ENCODE peak calls at places on chromosomes 5 and 9, in eight cellular contexts. One of them, this sample, is unnamed.

GRCh38 chr5:160693831-160694473 is 158.1 kb downstream of the ATP10B start:
- DNase-seq in WERI-Rb-1: no peak
- DNase-seq in heart right ventricle: no peak
- DNase-seq in astrocyte: no peak
- DNase-seq in cardiac muscle cell: no peak
- DNase-seq in mammary epithelial cell: peak; percentile 25
- DNase-seq in lower lobe of right lung: no peak
- DNase-seq in CD4-positive, CD25-positive, alpha-beta regulatory T cell: no peak
- DNase-seq in this sample: no peak

GRCh38 chr5:123155511-123155923 is 66.5 kb downstream of the PRDM6 start:
- DNase-seq in WERI-Rb-1: no peak
- DNase-seq in heart right ventricle: no peak
- DNase-seq in astrocyte: peak; percentile 8
- DNase-seq in cardiac muscle cell: no peak
- DNase-seq in mammary epithelial cell: no peak
- DNase-seq in lower lobe of right lung: no peak
- DNase-seq in CD4-positive, CD25-positive, alpha-beta regulatory T cell: no peak
- DNase-seq in this sample: no peak

GRCh38 chr5:81633471-81633870 is 117.4 kb downstream of the SSBP2 start:
- DNase-seq in WERI-Rb-1: no peak
- DNase-seq in heart right ventricle: no peak
- DNase-seq in astrocyte: no peak
- DNase-seq in cardiac muscle cell: no peak
- DNase-seq in mammary epithelial cell: no peak
- DNase-seq in lower lobe of right lung: no peak
- DNase-seq in CD4-positive, CD25-positive, alpha-beta regulatory T cell: no peak
- DNase-seq in this sample: no peak

GRCh38 chr5:181160144-181160754 is 12.9 kb downstream of the OR2V2 start:
- DNase-seq in WERI-Rb-1: peak; percentile 53
- DNase-seq in heart right ventricle: peak; percentile 42
- DNase-seq in astrocyte: peak; percentile 43
- DNase-seq in cardiac muscle cell: peak; percentile 54
- DNase-seq in mammary epithelial cell: peak; percentile 32
- DNase-seq in lower lobe of right lung: no peak
- DNase-seq in CD4-positive, CD25-positive, alpha-beta regulatory T cell: peak; percentile 85
- DNase-seq in this sample: peak; percentile 82

GRCh38 chr5:66608501-66608900 is 12.3 kb downstream of the MAST4 start:
- DNase-seq in WERI-Rb-1: no peak
- DNase-seq in heart right ventricle: no peak
- DNase-seq in astrocyte: no peak
- DNase-seq in cardiac muscle cell: no peak
- DNase-seq in mammary epithelial cell: no peak
- DNase-seq in lower lobe of right lung: no peak
- DNase-seq in CD4-positive, CD25-positive, alpha-beta regulatory T cell: no peak
- DNase-seq in this sample: no peak

GRCh38 chr5:41559184-41559583 is 48.8 kb upstream of the PLCXD3 start:
- DNase-seq in WERI-Rb-1: no peak
- DNase-seq in heart right ventricle: no peak
- DNase-seq in astrocyte: no peak
- DNase-seq in cardiac muscle cell: no peak
- DNase-seq in mammary epithelial cell: no peak
- DNase-seq in lower lobe of right lung: no peak
- DNase-seq in CD4-positive, CD25-positive, alpha-beta regulatory T cell: no peak
- DNase-seq in this sample: no peak

GRCh38 chr5:41410307-41410706 is 100.1 kb downstream of the PLCXD3 start:
- DNase-seq in WERI-Rb-1: no peak
- DNase-seq in heart right ventricle: no peak
- DNase-seq in astrocyte: no peak
- DNase-seq in cardiac muscle cell: peak; percentile 41
- DNase-seq in mammary epithelial cell: no peak
- DNase-seq in lower lobe of right lung: no peak
- DNase-seq in CD4-positive, CD25-positive, alpha-beta regulatory T cell: no peak
- DNase-seq in this sample: no peak

GRCh38 chr9:7710686-7711085 is 88.9 kb downstream of the DMAC1 start:
- DNase-seq in WERI-Rb-1: no peak
- DNase-seq in heart right ventricle: no peak
- DNase-seq in astrocyte: no peak
- DNase-seq in cardiac muscle cell: no peak
- DNase-seq in mammary epithelial cell: no peak
- DNase-seq in lower lobe of right lung: no peak
- DNase-seq in CD4-positive, CD25-positive, alpha-beta regulatory T cell: no peak
- DNase-seq in this sample: no peak

GRCh38 chr9:92406506-92406905 is 2.1 kb upstream of the OGN start:
- DNase-seq in WERI-Rb-1: no peak
- DNase-seq in heart right ventricle: no peak
- DNase-seq in astrocyte: peak; percentile 49
- DNase-seq in cardiac muscle cell: peak; percentile 54
- DNase-seq in mammary epithelial cell: no peak
- DNase-seq in lower lobe of right lung: no peak
- DNase-seq in CD4-positive, CD25-positive, alpha-beta regulatory T cell: peak; percentile 3
- DNase-seq in this sample: no peak

GRCh38 chr9:114532561-114533237 is 27.4 kb upstream of the WHRN start:
- DNase-seq in WERI-Rb-1: no peak
- DNase-seq in heart right ventricle: no peak
- DNase-seq in astrocyte: peak; percentile 41
- DNase-seq in cardiac muscle cell: no peak
- DNase-seq in mammary epithelial cell: no peak
- DNase-seq in lower lobe of right lung: no peak
- DNase-seq in CD4-positive, CD25-positive, alpha-beta regulatory T cell: no peak
- DNase-seq in this sample: no peak

GRCh38 chr5:111172504-111172903 is 51.7 kb upstream of the CAMK4 start:
- DNase-seq in WERI-Rb-1: no peak
- DNase-seq in heart right ventricle: no peak
- DNase-seq in astrocyte: no peak
- DNase-seq in cardiac muscle cell: no peak
- DNase-seq in mammary epithelial cell: no peak
- DNase-seq in lower lobe of right lung: no peak
- DNase-seq in CD4-positive, CD25-positive, alpha-beta regulatory T cell: no peak
- DNase-seq in this sample: no peak

GRCh38 chr5:13773652-13774051 is 170.8 kb downstream of the DNAH5 start:
- DNase-seq in WERI-Rb-1: no peak
- DNase-seq in heart right ventricle: no peak
- DNase-seq in astrocyte: no peak
- DNase-seq in cardiac muscle cell: no peak
- DNase-seq in mammary epithelial cell: no peak
- DNase-seq in lower lobe of right lung: no peak
- DNase-seq in CD4-positive, CD25-positive, alpha-beta regulatory T cell: no peak
- DNase-seq in this sample: no peak

GRCh38 chr5:134420326-134420725 is 8.6 kb upstream of the CDKN2AIPNL start:
- DNase-seq in WERI-Rb-1: no peak
- DNase-seq in heart right ventricle: no peak
- DNase-seq in astrocyte: peak; percentile 11
- DNase-seq in cardiac muscle cell: peak; percentile 10
- DNase-seq in mammary epithelial cell: no peak
- DNase-seq in lower lobe of right lung: no peak
- DNase-seq in CD4-positive, CD25-positive, alpha-beta regulatory T cell: no peak
- DNase-seq in this sample: no peak

GRCh38 chr5:15252331-15252730 is 247.6 kb upstream of the FBXL7 start:
- DNase-seq in WERI-Rb-1: no peak
- DNase-seq in heart right ventricle: no peak
- DNase-seq in astrocyte: no peak
- DNase-seq in cardiac muscle cell: no peak
- DNase-seq in mammary epithelial cell: no peak
- DNase-seq in lower lobe of right lung: no peak
- DNase-seq in CD4-positive, CD25-positive, alpha-beta regulatory T cell: no peak
- DNase-seq in this sample: no peak

GRCh38 chr5:85397451-85397850 is 1012.8 kb upstream of the EDIL3 start:
- DNase-seq in WERI-Rb-1: no peak
- DNase-seq in heart right ventricle: no peak
- DNase-seq in astrocyte: no peak
- DNase-seq in cardiac muscle cell: no peak
- DNase-seq in mammary epithelial cell: no peak
- DNase-seq in lower lobe of right lung: no peak
- DNase-seq in CD4-positive, CD25-positive, alpha-beta regulatory T cell: no peak
- DNase-seq in this sample: no peak

DNA sequence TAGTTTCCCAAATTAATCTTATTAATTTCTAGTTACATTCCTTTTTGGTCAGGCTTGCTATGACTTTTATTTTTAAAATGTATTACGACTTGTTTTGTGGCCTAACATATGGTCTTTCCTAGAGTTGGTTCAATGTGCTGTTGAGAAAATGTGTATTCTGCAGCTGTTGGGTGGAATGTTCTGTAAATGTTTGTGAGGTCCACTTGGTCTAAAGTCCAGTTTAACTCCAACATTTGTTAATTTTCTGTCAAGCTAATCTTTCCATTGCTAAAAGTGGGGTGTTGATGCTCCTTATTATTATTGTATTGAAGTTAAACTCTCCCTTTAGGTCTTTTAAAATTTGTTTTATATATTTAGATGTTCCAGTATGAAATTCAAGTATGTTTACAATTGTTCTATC is 1010.8 kb upstream of the EDIL3 start:
- DNase-seq in WERI-Rb-1: no peak
- DNase-seq in heart right ventricle: no peak
- DNase-seq in astrocyte: no peak
- DNase-seq in cardiac muscle cell: no peak
- DNase-seq in mammary epithelial cell: no peak
- DNase-seq in lower lobe of right lung: no peak
- DNase-seq in CD4-positive, CD25-positive, alpha-beta regulatory T cell: no peak
- DNase-seq in this sample: no peak
- H3K27me3 ChIP-seq in WERI-Rb-1: no peaks in the 10 kb centered on the region
- H3K27me3 ChIP-seq in heart right ventricle: no peaks in the 10 kb centered on the region
- H3K27me3 ChIP-seq in astrocyte: no peaks in the 10 kb centered on the region
- H3K27me3 ChIP-seq in cardiac muscle cell: no peaks in the 10 kb centered on the region
- H3K27me3 ChIP-seq in mammary epithelial cell: no peaks in the 10 kb centered on the region
- H3K27me3 ChIP-seq in lower lobe of right lung: no peaks in the 10 kb centered on the region
- H3K27me3 ChIP-seq in CD4-positive, CD25-positive, alpha-beta regulatory T cell: no peaks in the 10 kb centered on the region
- H3K27me3 ChIP-seq in this sample: peaks cover 37% of the 10 kb centered on the region

DNA sequence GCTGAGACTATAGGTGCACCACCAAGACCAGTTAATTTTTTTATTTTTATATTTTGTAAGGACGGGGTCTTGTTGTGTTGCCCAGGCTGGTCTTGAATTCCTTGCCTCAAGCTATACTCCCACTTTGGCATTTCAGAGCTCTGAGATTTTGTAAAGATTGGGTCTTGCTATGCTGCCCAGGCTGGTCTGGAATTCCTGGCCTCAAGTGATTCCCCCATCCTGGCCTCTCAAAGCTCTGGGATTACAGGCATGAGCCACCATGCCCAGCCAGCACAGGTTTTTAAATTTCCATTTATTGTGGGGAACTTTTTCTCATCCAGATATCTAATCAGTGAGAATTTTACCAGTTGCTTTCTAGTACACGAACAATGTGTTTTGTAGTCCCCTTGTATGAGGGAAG is 156.1 kb upstream of the VLDLR start:
- DNase-seq in WERI-Rb-1: no peak
- DNase-seq in heart right ventricle: no peak
- DNase-seq in astrocyte: no peak
- DNase-seq in cardiac muscle cell: no peak
- DNase-seq in mammary epithelial cell: no peak
- DNase-seq in lower lobe of right lung: no peak
- DNase-seq in CD4-positive, CD25-positive, alpha-beta regulatory T cell: no peak
- DNase-seq in this sample: no peak
- H3K27ac ChIP-seq in WERI-Rb-1: no peak overlapping the region
- H3K27ac ChIP-seq in heart right ventricle: no peak overlapping the region
- H3K27ac ChIP-seq in astrocyte: no peak overlapping the region
- H3K27ac ChIP-seq in cardiac muscle cell: peak overlapping the region; percentile 68
- H3K27ac ChIP-seq in mammary epithelial cell: no peak overlapping the region
- H3K27ac ChIP-seq in lower lobe of right lung: no peak overlapping the region
- H3K27ac ChIP-seq in CD4-positive, CD25-positive, alpha-beta regulatory T cell: no peak overlapping the region
- H3K27ac ChIP-seq in this sample: no peak overlapping the region

GRCh38 chr5:175544108-175544511 is 65.8 kb downstream of the SFXN1 start:
- DNase-seq in WERI-Rb-1: no peak
- DNase-seq in heart right ventricle: no peak
- DNase-seq in astrocyte: no peak
- DNase-seq in cardiac muscle cell: no peak
- DNase-seq in mammary epithelial cell: no peak
- DNase-seq in lower lobe of right lung: no peak
- DNase-seq in CD4-positive, CD25-positive, alpha-beta regulatory T cell: no peak
- DNase-seq in this sample: no peak

GRCh38 chr5:175547810-175548209 is 69.5 kb downstream of the SFXN1 start:
- DNase-seq in WERI-Rb-1: no peak
- DNase-seq in heart right ventricle: no peak
- DNase-seq in astrocyte: no peak
- DNase-seq in cardiac muscle cell: no peak
- DNase-seq in mammary epithelial cell: no peak
- DNase-seq in lower lobe of right lung: no peak
- DNase-seq in CD4-positive, CD25-positive, alpha-beta regulatory T cell: no peak
- DNase-seq in this sample: no peak

GRCh38 chr5:175550055-175550660 is 71.8 kb downstream of the SFXN1 start:
- DNase-seq in WERI-Rb-1: no peak
- DNase-seq in heart right ventricle: no peak
- DNase-seq in astrocyte: no peak
- DNase-seq in cardiac muscle cell: no peak
- DNase-seq in mammary epithelial cell: no peak
- DNase-seq in lower lobe of right lung: no peak
- DNase-seq in CD4-positive, CD25-positive, alpha-beta regulatory T cell: no peak
- DNase-seq in this sample: no peak

GRCh38 chr5:175548899-175549311 is 70.5 kb downstream of the SFXN1 start:
- DNase-seq in WERI-Rb-1: no peak
- DNase-seq in heart right ventricle: no peak
- DNase-seq in astrocyte: no peak
- DNase-seq in cardiac muscle cell: no peak
- DNase-seq in mammary epithelial cell: no peak
- DNase-seq in lower lobe of right lung: no peak
- DNase-seq in CD4-positive, CD25-positive, alpha-beta regulatory T cell: no peak
- DNase-seq in this sample: no peak
- H3K27me3 ChIP-seq in WERI-Rb-1: no peaks in the 10 kb centered on the region
- H3K27me3 ChIP-seq in heart right ventricle: peaks cover 11% of the 10 kb centered on the region
- H3K27me3 ChIP-seq in astrocyte: peaks cover 11% of the 10 kb centered on the region
- H3K27me3 ChIP-seq in cardiac muscle cell: no peaks in the 10 kb centered on the region
- H3K27me3 ChIP-seq in mammary epithelial cell: peaks cover 2% of the 10 kb centered on the region
- H3K27me3 ChIP-seq in lower lobe of right lung: peaks cover 29% of the 10 kb centered on the region
- H3K27me3 ChIP-seq in CD4-positive, CD25-positive, alpha-beta regulatory T cell: peaks cover 8% of the 10 kb centered on the region
- H3K27me3 ChIP-seq in this sample: peaks cover 44% of the 10 kb centered on the region

DNA sequence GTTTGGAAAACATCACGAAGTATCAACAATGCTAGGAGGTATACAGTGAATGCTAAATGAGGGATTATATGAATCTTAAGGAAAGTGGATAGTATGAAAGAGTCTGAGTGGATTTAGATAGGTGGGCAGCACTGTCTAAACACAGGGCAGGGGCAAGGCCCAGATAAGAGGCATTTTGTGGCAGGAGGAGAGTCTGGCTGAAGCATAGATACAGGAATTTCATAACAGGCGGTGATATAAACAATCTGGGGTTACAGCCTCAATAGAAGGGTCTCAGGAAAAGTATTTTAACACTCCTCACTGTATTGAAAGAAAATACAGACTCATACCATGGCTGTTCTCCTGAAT is 96.9 kb downstream of the PLPP1 start:
- DNase-seq in WERI-Rb-1: no peak
- DNase-seq in heart right ventricle: no peak
- DNase-seq in astrocyte: no peak
- DNase-seq in cardiac muscle cell: no peak
- DNase-seq in mammary epithelial cell: no peak
- DNase-seq in lower lobe of right lung: no peak
- DNase-seq in CD4-positive, CD25-positive, alpha-beta regulatory T cell: no peak
- DNase-seq in this sample: no peak
- H3K27ac ChIP-seq in WERI-Rb-1: no peak overlapping the region
- H3K27ac ChIP-seq in heart right ventricle: peak overlapping the region; percentile 84
- H3K27ac ChIP-seq in astrocyte: peak overlapping the region; percentile 71
- H3K27ac ChIP-seq in cardiac muscle cell: peak overlapping the region; percentile 93
- H3K27ac ChIP-seq in mammary epithelial cell: peak overlapping the region; percentile 67
- H3K27ac ChIP-seq in lower lobe of right lung: peak overlapping the region; percentile 74
- H3K27ac ChIP-seq in CD4-positive, CD25-positive, alpha-beta regulatory T cell: no peak overlapping the region
- H3K27ac ChIP-seq in this sample: peak overlapping the region; percentile 62

GRCh38 chr9:127114606-127115005 is 7.8 kb downstream of the ANGPTL2 start:
- DNase-seq in WERI-Rb-1: no peak
- DNase-seq in heart right ventricle: no peak
- DNase-seq in astrocyte: no peak
- DNase-seq in cardiac muscle cell: no peak
- DNase-seq in mammary epithelial cell: no peak
- DNase-seq in lower lobe of right lung: no peak
- DNase-seq in CD4-positive, CD25-positive, alpha-beta regulatory T cell: no peak
- DNase-seq in this sample: no peak
- H3K27me3 ChIP-seq in WERI-Rb-1: no peaks in the 10 kb centered on the region
- H3K27me3 ChIP-seq in heart right ventricle: no peaks in the 10 kb centered on the region
- H3K27me3 ChIP-seq in astrocyte: no peaks in the 10 kb centered on the region
- H3K27me3 ChIP-seq in cardiac muscle cell: no peaks in the 10 kb centered on the region
- H3K27me3 ChIP-seq in mammary epithelial cell: peaks cover 6% of the 10 kb centered on the region
- H3K27me3 ChIP-seq in lower lobe of right lung: no peaks in the 10 kb centered on the region
- H3K27me3 ChIP-seq in CD4-positive, CD25-positive, alpha-beta regulatory T cell: no peaks in the 10 kb centered on the region
- H3K27me3 ChIP-seq in this sample: no peaks in the 10 kb centered on the region

This sample was measured in RWPE2.